ENCODE peak calls at places on chromosomes 11 and 22, in eight cellular contexts. G, W, R, X, L, Q, Y and K are unnamed samples.

GRCh38 chr22:19679476-19680099 is 34.7 kb upstream of the SEPTIN5 start:
- DNase-seq in Q (peak), R (peak), G (peak), Y (no peak), X (no peak), W (peak), L (peak), K (no peak)

GRCh38 chr11:35145249-35145648 is 6.3 kb downstream of the CD44 start:
- DNase-seq in W (no peak), Y (no peak), Q (no peak), L (peak), G (no peak), R (peak), X (no peak), K (peak)

GRCh38 chr11:121929581-121929980 is 186.4 kb downstream of the BLID start:
- DNase-seq in X (no peak), Q (no peak), G (no peak), R (no peak), W (no peak), L (no peak), Y (peak), K (no peak)

GRCh38 chr22:25482868-25483639 is 81.4 kb upstream of the GRK3 start:
- DNase-seq in Q (no peak), Y (peak), X (no peak), W (no peak), G (no peak), R (no peak), L (no peak), K (no peak)

GRCh38 chr11:122253541-122254317 is 137.7 kb upstream of the BLID start:
- DNase-seq in X (no peak), Q (no peak), Y (peak), R (no peak), G (no peak), W (no peak), L (no peak), K (peak)

GRCh38 chr22:37455896-37456295 is 28.6 kb upstream of the ELFN2 start:
- DNase-seq in Y (no peak), Q (no peak), R (no peak), G (no peak), W (no peak), X (no peak), L (no peak), K (no peak)

GRCh38 chr11:121550247-121551132 is 97.7 kb upstream of the SORL1-AS1 start:
- DNase-seq in X (no peak), Q (no peak), W (no peak), R (no peak), Y (no peak), L (no peak), G (no peak), K (peak)

GRCh38 chr22:31537019-31537535 is 40.7 kb downstream of the SFI1 start:
- DNase-seq in Q (no peak), X (no peak), L (no peak), W (no peak), Y (no peak), G (no peak), R (peak), K (no peak)

GRCh38 chr11:125514336-125515101 is 18.5 kb upstream of the FEZ1 start:
- DNase-seq in R (peak), G (peak), W (no peak), Y (no peak), Q (peak), L (peak), X (no peak), K (peak)

GRCh38 chr11:45590743-45591142 is 74.7 kb downstream of the CHST1 start:
- DNase-seq in Q (no peak), W (no peak), Y (peak), G (no peak), L (peak), R (no peak), X (no peak), K (no peak)

GRCh38 chr11:68074584-68075352 is 35.9 kb downstream of the TCIRG1 start:
- DNase-seq in Y (no peak), Q (no peak), G (no peak), X (no peak), W (no peak), R (no peak), L (no peak), K (no peak)

GRCh38 chr11:110908401-110909106 is 196.3 kb upstream of the ARHGAP20 start:
- DNase-seq in G (no peak), Y (no peak), X (no peak), W (no peak), Q (no peak), R (no peak), L (peak), K (no peak)